ENCODE peak calls at places on chromosomes 12 and 14, in four cellular contexts. One of them, this sample, is unnamed.
A peak's percentile ranks its signal among the peaks of the same experiment; 100 is the strongest.

GRCh38 chr14:96135285-96135684 is 69.4 kb upstream of the BDKRB2 start:
- DNase-seq in Panc1: no peak
- DNase-seq in lung: peak; percentile 64
- DNase-seq in lower lobe of right lung: no peak
- DNase-seq in this sample: no peak

GRCh38 chr14:77620222-77620865 is 3.9 kb upstream of the SPTLC2 start:
- DNase-seq in Panc1: no peak
- DNase-seq in lung: no peak
- DNase-seq in lower lobe of right lung: no peak
- DNase-seq in this sample: no peak

GRCh38 chr12:56190695-56191155 is 1.4 kb upstream of the SMARCC2 start:
- DNase-seq in Panc1: no peak
- DNase-seq in lung: no peak
- DNase-seq in lower lobe of right lung: no peak
- DNase-seq in this sample: no peak

GRCh38 chr12:101696477-101697196 is 803 bp upstream of the CHPT1 start:
- DNase-seq in Panc1: no peak
- DNase-seq in lung: peak; percentile 54
- DNase-seq in lower lobe of right lung: peak; percentile 57
- DNase-seq in this sample: no peak

GRCh38 chr12:124302241-124302806 is 7.4 kb downstream of the RFLNA start:
- DNase-seq in Panc1: no peak
- DNase-seq in lung: no peak
- DNase-seq in lower lobe of right lung: no peak
- DNase-seq in this sample: no peak

GRCh38 chr12:53062011-53062961 is 12.4 kb downstream of the TNS2 start:
- DNase-seq in Panc1: no peak
- DNase-seq in lung: no peak
- DNase-seq in lower lobe of right lung: no peak
- DNase-seq in this sample: no peak

GRCh38 chr14:65462411-65462810 is 49.9 kb downstream of the FUT8 start:
- DNase-seq in Panc1: no peak
- DNase-seq in lung: no peak
- DNase-seq in lower lobe of right lung: no peak
- DNase-seq in this sample: no peak

GRCh38 chr14:60488175-60488574 is 2.3 kb upstream of the C14orf39 start:
- DNase-seq in Panc1: no peak
- DNase-seq in lung: no peak
- DNase-seq in lower lobe of right lung: no peak
- DNase-seq in this sample: no peak

GRCh38 chr14:104550340-104550848 is 29.2 kb upstream of the C14orf180 start:
- DNase-seq in Panc1: no peak
- DNase-seq in lung: no peak
- DNase-seq in lower lobe of right lung: no peak
- DNase-seq in this sample: no peak

GRCh38 chr14:64761441-64762043 is 57.3 kb downstream of the PLEKHG3 start:
- DNase-seq in Panc1: no peak
- DNase-seq in lung: no peak
- DNase-seq in lower lobe of right lung: peak; percentile 35
- DNase-seq in this sample: no peak

GRCh38 chr12:81598205-81598604 is 160.9 kb downstream of the PPFIA2 start:
- DNase-seq in Panc1: no peak
- DNase-seq in lung: no peak
- DNase-seq in lower lobe of right lung: no peak
- DNase-seq in this sample: no peak

GRCh38 chr12:27818421-27818918 is 38.4 kb upstream of the MANSC4 start:
- DNase-seq in Panc1: no peak
- DNase-seq in lung: no peak
- DNase-seq in lower lobe of right lung: no peak
- DNase-seq in this sample: no peak

GRCh38 chr12:18752280-18752920 is 14.5 kb downstream of the CAPZA3 start:
- DNase-seq in Panc1: no peak
- DNase-seq in lung: no peak
- DNase-seq in lower lobe of right lung: no peak
- DNase-seq in this sample: no peak

GRCh38 chr14:84006643-84007137 is 1523.3 kb upstream of the FLRT2 start:
- DNase-seq in Panc1: no peak
- DNase-seq in lung: no peak
- DNase-seq in lower lobe of right lung: no peak
- DNase-seq in this sample: no peak

GRCh38 chr14:79476133-79476532 is 735.2 kb downstream of the DIO2 start:
- DNase-seq in Panc1: no peak
- DNase-seq in lung: no peak
- DNase-seq in lower lobe of right lung: no peak
- DNase-seq in this sample: no peak

GRCh38 chr12:46523863-46524770 is 151.5 kb upstream of the SLC38A2 start:
- DNase-seq in Panc1: peak; percentile 94
- DNase-seq in lung: no peak
- DNase-seq in lower lobe of right lung: no peak
- DNase-seq in this sample: no peak

GRCh38 chr12:128969480-128970055 is 116.3 kb downstream of the GLT1D1 start:
- DNase-seq in Panc1: no peak
- DNase-seq in lung: no peak
- DNase-seq in lower lobe of right lung: no peak
- DNase-seq in this sample: no peak

GRCh38 chr12:49863946-49864816 is 21.3 kb upstream of the BCDIN3D start:
- DNase-seq in Panc1: no peak
- DNase-seq in lung: no peak
- DNase-seq in lower lobe of right lung: no peak
- DNase-seq in this sample: no peak

GRCh38 chr12:112183591-112184021 is 58.2 kb downstream of the TRAFD1 start:
- DNase-seq in Panc1: no peak
- DNase-seq in lung: no peak
- DNase-seq in lower lobe of right lung: no peak
- DNase-seq in this sample: no peak

GRCh38 chr12:2294651-2295475 is 242.1 kb downstream of the CACNA1C start:
- DNase-seq in Panc1: no peak
- DNase-seq in lung: peak; percentile 60
- DNase-seq in lower lobe of right lung: peak; percentile 83
- DNase-seq in this sample: no peak

GRCh38 chr12:114685320-114685781 is 1.4 kb upstream of the TBX3 start:
- DNase-seq in Panc1: no peak
- DNase-seq in lung: no peak
- DNase-seq in lower lobe of right lung: no peak
- DNase-seq in this sample: no peak

GRCh38 chr12:13038491-13039161 is 5.6 kb upstream of the FAM234B start:
- DNase-seq in Panc1: no peak
- DNase-seq in lung: no peak
- DNase-seq in lower lobe of right lung: no peak
- DNase-seq in this sample: no peak

GRCh38 chr14:32407170-32407569 is 78.1 kb downstream of the AKAP6 start:
- DNase-seq in Panc1: no peak
- DNase-seq in lung: no peak
- DNase-seq in lower lobe of right lung: no peak
- DNase-seq in this sample: no peak

GRCh38 chr12:68236421-68237059 is 10.9 kb upstream of the IL26 start:
- DNase-seq in Panc1: no peak
- DNase-seq in lung: no peak
- DNase-seq in lower lobe of right lung: no peak
- DNase-seq in this sample: no peak

GRCh38 chr12:108854453-108855283 is 2.7 kb downstream of the SSH1 start:
- DNase-seq in Panc1: no peak
- DNase-seq in lung: no peak
- DNase-seq in lower lobe of right lung: no peak
- DNase-seq in this sample: no peak

GRCh38 chr12:64039285-64039871 is 182.7 kb downstream of the KICS2 start:
- DNase-seq in Panc1: peak; percentile 38
- DNase-seq in lung: no peak
- DNase-seq in lower lobe of right lung: no peak
- DNase-seq in this sample: no peak

GRCh38 chr12:89350661-89351488 is 1.4 kb downstream of the DUSP6 start:
- DNase-seq in Panc1: no peak
- DNase-seq in lung: no peak
- DNase-seq in lower lobe of right lung: peak; percentile 62
- DNase-seq in this sample: no peak

GRCh38 chr14:72810201-72810600 is 83.7 kb downstream of the DPF3 start:
- DNase-seq in Panc1: no peak
- DNase-seq in lung: no peak
- DNase-seq in lower lobe of right lung: no peak
- DNase-seq in this sample: no peak

DNA sequence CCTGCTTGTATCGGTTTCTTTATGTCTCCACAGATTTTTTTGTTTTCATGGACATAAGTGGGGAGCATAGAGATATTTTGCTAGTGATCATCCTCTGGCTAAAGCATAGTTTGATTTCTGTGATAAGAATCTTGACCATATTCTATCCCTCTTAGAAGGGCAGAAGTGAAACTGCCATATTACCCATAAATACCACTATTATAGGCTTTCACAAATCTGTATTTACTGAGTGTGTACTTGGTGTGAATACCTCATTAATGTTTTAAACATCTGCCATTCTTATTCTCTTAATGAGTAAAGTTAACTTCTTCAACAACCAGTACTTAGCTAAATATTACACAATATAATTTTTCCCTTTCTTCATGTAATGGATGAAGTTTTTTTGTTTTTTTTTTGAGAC is 16.1 kb downstream of the WNK1 start:
- DNase-seq in Panc1: no peak
- DNase-seq in lung: no peak
- DNase-seq in lower lobe of right lung: no peak
- DNase-seq in this sample: no peak
- H3K4me1 ChIP-seq in Panc1: peaks cover 9% of the 10 kb centered on the region
- H3K4me1 ChIP-seq in lung: peaks cover 11% of the 10 kb centered on the region
- H3K4me1 ChIP-seq in lower lobe of right lung: peaks cover 44% of the 10 kb centered on the region
- H3K4me1 ChIP-seq in this sample: no peaks in the 10 kb centered on the region

GRCh38 chr14:22650960-22651521 is 6.9 kb upstream of the OR6J1 start:
- DNase-seq in Panc1: no peak
- DNase-seq in lung: no peak
- DNase-seq in lower lobe of right lung: no peak
- DNase-seq in this sample: no peak
- H3K4me1 ChIP-seq in Panc1: no peaks in the 10 kb centered on the region
- H3K4me1 ChIP-seq in lung: no peaks in the 10 kb centered on the region
- H3K4me1 ChIP-seq in lower lobe of right lung: no peaks in the 10 kb centered on the region
- H3K4me1 ChIP-seq in this sample: no peaks in the 10 kb centered on the region

GRCh38 chr14:93016275-93016845 is 93.4 kb downstream of the CHGA start:
- DNase-seq in Panc1: no peak
- DNase-seq in lung: no peak
- DNase-seq in lower lobe of right lung: no peak
- DNase-seq in this sample: no peak
- H3K4me1 ChIP-seq in Panc1: no peaks in the 10 kb centered on the region
- H3K4me1 ChIP-seq in lung: peaks cover 14% of the 10 kb centered on the region
- H3K4me1 ChIP-seq in lower lobe of right lung: peaks cover 19% of the 10 kb centered on the region
- H3K4me1 ChIP-seq in this sample: no peaks in the 10 kb centered on the region

GRCh38 chr12:62865090-62865489 is 69.9 kb downstream of the PPM1H start:
- DNase-seq in Panc1: no peak
- DNase-seq in lung: no peak
- DNase-seq in lower lobe of right lung: no peak
- DNase-seq in this sample: no peak

GRCh38 chr12:62868820-62869219 is 66.1 kb downstream of the PPM1H start:
- DNase-seq in Panc1: no peak
- DNase-seq in lung: no peak
- DNase-seq in lower lobe of right lung: no peak
- DNase-seq in this sample: no peak

GRCh38 chr12:62862259-62862881 is 72.6 kb downstream of the PPM1H start:
- DNase-seq in Panc1: peak; percentile 25
- DNase-seq in lung: no peak
- DNase-seq in lower lobe of right lung: no peak
- DNase-seq in this sample: no peak

GRCh38 chr12:62865860-62866407 is 69.0 kb downstream of the PPM1H start:
- DNase-seq in Panc1: no peak
- DNase-seq in lung: no peak
- DNase-seq in lower lobe of right lung: no peak
- DNase-seq in this sample: peak; percentile 22

DNA sequence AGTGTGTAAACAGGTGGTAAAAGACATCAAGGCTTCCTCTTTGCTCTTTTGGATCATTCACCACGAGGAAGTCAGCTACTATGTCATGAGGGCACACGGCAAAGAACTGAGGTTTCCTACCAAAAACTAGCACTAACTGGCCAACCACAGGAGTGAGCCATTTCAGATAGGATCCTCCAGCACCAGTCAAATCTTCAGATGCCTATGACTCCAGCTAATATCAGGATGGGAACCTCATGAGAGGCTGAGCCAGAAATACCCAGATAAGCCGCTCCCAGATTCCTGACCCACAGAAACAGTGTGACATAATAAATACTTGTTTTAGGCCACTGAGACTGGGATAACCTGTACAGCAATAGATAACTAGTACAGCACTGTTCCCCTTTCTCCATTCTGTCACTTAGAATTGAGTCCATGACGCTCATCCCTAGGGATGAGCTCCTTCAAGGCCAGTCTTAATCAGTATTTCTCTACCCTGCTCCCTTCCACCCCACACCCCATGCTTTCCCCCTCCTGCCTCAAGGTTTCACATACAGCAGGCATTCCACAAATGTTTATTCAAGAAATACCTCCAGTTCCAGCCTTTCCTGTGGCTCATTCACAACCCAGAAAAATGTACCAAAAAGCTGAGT is 68.4 kb downstream of the PPM1H start:
- DNase-seq in Panc1: no peak
- DNase-seq in lung: no peak
- DNase-seq in lower lobe of right lung: no peak
- DNase-seq in this sample: peak; percentile 16
- H3K4me1 ChIP-seq in Panc1: peaks cover 30% of the 10 kb centered on the region
- H3K4me1 ChIP-seq in lung: peaks cover 30% of the 10 kb centered on the region
- H3K4me1 ChIP-seq in lower lobe of right lung: peaks cover 11% of the 10 kb centered on the region
- H3K4me1 ChIP-seq in this sample: peaks cover 9% of the 10 kb centered on the region

GRCh38 chr14:54105898-54106297 is 149.3 kb upstream of the BMP4 start:
- DNase-seq in Panc1: no peak
- DNase-seq in lung: peak; percentile 36
- DNase-seq in lower lobe of right lung: no peak
- DNase-seq in this sample: no peak

GRCh38 chr14:54105406-54105805 is 148.8 kb upstream of the BMP4 start:
- DNase-seq in Panc1: no peak
- DNase-seq in lung: no peak
- DNase-seq in lower lobe of right lung: no peak
- DNase-seq in this sample: no peak

GRCh38 chr14:54108481-54109471 is 152.2 kb upstream of the BMP4 start:
- DNase-seq in Panc1: no peak
- DNase-seq in lung: no peak
- DNase-seq in lower lobe of right lung: no peak
- DNase-seq in this sample: no peak

GRCh38 chr14:54104746-54105145 is 148.1 kb upstream of the BMP4 start:
- DNase-seq in Panc1: no peak
- DNase-seq in lung: no peak
- DNase-seq in lower lobe of right lung: no peak
- DNase-seq in this sample: no peak

DNA sequence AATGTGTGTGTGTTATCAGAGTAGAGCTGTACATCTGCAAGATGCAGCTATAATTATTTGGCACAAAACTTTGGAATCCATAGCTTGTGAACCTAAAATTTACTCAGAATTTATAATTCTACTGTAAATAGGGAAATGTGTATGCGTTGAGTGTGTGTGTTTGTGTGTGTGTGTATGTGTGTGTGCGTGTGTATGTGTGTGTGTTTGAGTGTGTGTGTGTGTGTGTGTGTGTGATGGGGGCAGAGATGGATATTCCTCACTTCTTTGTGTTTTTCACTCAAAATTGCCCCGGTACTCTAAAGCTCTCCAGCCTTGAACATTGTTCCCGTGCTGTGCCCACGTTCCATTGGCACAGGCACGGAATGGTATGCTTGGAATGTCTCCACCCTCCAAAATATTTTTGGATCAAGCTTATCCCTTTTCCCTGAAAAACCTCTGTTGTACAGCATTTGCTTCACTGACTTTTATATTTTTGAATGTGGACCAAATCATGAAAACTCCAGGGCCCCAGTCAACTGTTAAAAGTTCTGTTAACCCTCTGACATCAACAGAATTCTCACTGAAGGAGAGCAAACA is 150.3 kb upstream of the BMP4 start:
- DNase-seq in Panc1: no peak
- DNase-seq in lung: no peak
- DNase-seq in lower lobe of right lung: no peak
- DNase-seq in this sample: no peak
- H3K4me1 ChIP-seq in Panc1: no peaks in the 10 kb centered on the region
- H3K4me1 ChIP-seq in lung: no peaks in the 10 kb centered on the region
- H3K4me1 ChIP-seq in lower lobe of right lung: peaks cover 12% of the 10 kb centered on the region
- H3K4me1 ChIP-seq in this sample: peaks cover 3% of the 10 kb centered on the region

This sample was measured in iPS DF 6.9.